ENCODE peak calls at places on chromosomes 12 and 14, in seven cellular contexts. O is HepG2; B is stomach; E is right lobe of liver; K is CD4-positive, alpha-beta T cell; Y is HFF-Myc; D is psoas muscle. R is an unnamed sample.
A peak's percentile ranks its signal among the peaks of the same experiment; 100 is the strongest.

GRCh38 chr14:71135911-71136310 is 228.7 kb downstream of the PCNX1 start:
- DNase-seq in O (no peak), B (no peak), E (no peak), K (no peak), Y (no peak), D (no peak), R (no peak)

GRCh38 chr12:62785941-62786559 is 148.9 kb downstream of the PPM1H start:
- DNase-seq in O (no peak), B (no peak), E (no peak), K (no peak), Y (peak; percentile 81), D (peak; percentile 60), R (no peak)

GRCh38 chr12:87828384-87828973 is 200.7 kb downstream of the C12orf50 start:
- DNase-seq in O (no peak), B (no peak), E (no peak), K (no peak), Y (no peak), D (no peak), R (no peak)

GRCh38 chr14:86505808-86506207 is 975.9 kb downstream of the FLRT2 start:
- DNase-seq in O (no peak), B (no peak), E (no peak), K (no peak), Y (no peak), D (no peak), R (no peak)

GRCh38 chr14:69363055-69363454 is 35.0 kb downstream of the ERH start:
- DNase-seq in O (peak; percentile 6), B (no peak), E (no peak), K (no peak), Y (no peak), D (peak; percentile 66), R (no peak)

GRCh38 chr14:44135972-44136371 is 371.1 kb downstream of the FSCB start:
- DNase-seq in O (no peak), B (no peak), E (no peak), K (no peak), Y (no peak), D (no peak), R (no peak)

GRCh38 chr14:35320472-35320871 is 28.3 kb downstream of the PSMA6 start:
- DNase-seq in O (no peak), B (no peak), E (no peak), K (no peak), Y (no peak), D (no peak), R (no peak)

GRCh38 chr14:102437997-102438922 is 71.3 kb downstream of the ANKRD9 start:
- DNase-seq in O (peak; percentile 59), B (peak; percentile 89), E (peak; percentile 85), K (peak; percentile 48), Y (peak; percentile 32), D (peak; percentile 94), R (peak; percentile 85)

GRCh38 chr14:22814945-22815713 is at the start of gene SLC7A7:
- DNase-seq in O (no peak), B (no peak), E (no peak), K (no peak), Y (no peak), D (no peak), R (no peak)

GRCh38 chr14:99137001-99137700 is 134.8 kb downstream of the BCL11B start:
- DNase-seq in O (no peak), B (peak; percentile 19), E (peak; percentile 31), K (no peak), Y (no peak), D (no peak), R (no peak)

GRCh38 chr12:22255097-22255496 is 79.4 kb downstream of the ST8SIA1 start:
- DNase-seq in O (no peak), B (no peak), E (no peak), K (no peak), Y (no peak), D (no peak), R (no peak)

GRCh38 chr14:95033851-95034622 is 123.3 kb downstream of the DICER1 start:
- DNase-seq in O (no peak), B (peak; percentile 22), E (no peak), K (no peak), Y (no peak), D (no peak), R (no peak)

GRCh38 chr12:95784886-95785285 is 5.7 kb downstream of the NTN4 start:
- DNase-seq in O (no peak), B (no peak), E (no peak), K (no peak), Y (no peak), D (no peak), R (no peak)

GRCh38 chr12:45051490-45052105 is 699 bp upstream of the DBX2 start:
- DNase-seq in O (no peak), B (no peak), E (no peak), K (no peak), Y (peak; percentile 16), D (no peak), R (no peak)

GRCh38 chr12:69898236-69898635 is 73.2 kb downstream of the MYRFL start:
- DNase-seq in O (no peak), B (no peak), E (no peak), K (no peak), Y (no peak), D (no peak), R (no peak)

GRCh38 chr12:7269273-7269672 is 34.6 kb upstream of the ACSM4 start:
- DNase-seq in O (no peak), B (no peak), E (no peak), K (no peak), Y (no peak), D (no peak), R (no peak)

GRCh38 chr12:6224550-6224949 is 24.4 kb downstream of the CD9 start:
- DNase-seq in O (no peak), B (no peak), E (no peak), K (no peak), Y (no peak), D (peak; percentile 76), R (no peak)

GRCh38 chr12:41899577-41899976 is 245.1 kb downstream of the GXYLT1 start:
- DNase-seq in O (no peak), B (no peak), E (no peak), K (no peak), Y (no peak), D (no peak), R (no peak)

GRCh38 chr14:71466942-71467341 is 465.3 kb upstream of the RGS6 start:
- DNase-seq in O (no peak), B (no peak), E (no peak), K (no peak), Y (no peak), D (no peak), R (no peak)

GRCh38 chr12:92297932-92298681 is 152.5 kb upstream of the BTG1 start:
- DNase-seq in O (no peak), B (no peak), E (no peak), K (no peak), Y (no peak), D (no peak), R (peak; percentile 44)

GRCh38 chr14:20632448-20632830 is 9.1 kb downstream of the OR6S1 start:
- DNase-seq in O (no peak), B (no peak), E (no peak), K (no peak), Y (no peak), D (no peak), R (no peak)

GRCh38 chr12:256225-256624 is 6.4 kb downstream of the SLC6A13 start:
- DNase-seq in O (no peak), B (no peak), E (no peak), K (no peak), Y (no peak), D (no peak), R (no peak)

GRCh38 chr12:3135522-3136461 is 58.6 kb downstream of the TSPAN9 start:
- DNase-seq in O (peak; percentile 73), B (no peak), E (no peak), K (peak; percentile 25), Y (peak; percentile 72), D (no peak), R (peak; percentile 85)

GRCh38 chr12:52975820-52976573 is 27.1 kb downstream of the KRT18 start:
- DNase-seq in O (peak; percentile 68), B (peak; percentile 66), E (peak; percentile 50), K (no peak), Y (no peak), D (no peak), R (no peak)
- TF ChIP-seq CTCF in O (peak; percentile 98), B (no peak), E (peak; percentile 22), K (no peak), Y (peak; percentile 36), D (no peak), R (no peak)

GRCh38 chr12:116959845-116960514 is 49.2 kb downstream of the FBXW8 start:
- DNase-seq in O (no peak), B (no peak), E (no peak), K (no peak), Y (no peak), D (no peak), R (peak; percentile 66)

GRCh38 chr12:116959198-116959460 is 48.4 kb downstream of the FBXW8 start:
- DNase-seq in O (no peak), B (no peak), E (no peak), K (no peak), Y (no peak), D (no peak), R (no peak)

GRCh38 chr12:116954700-116955381 is 44.1 kb downstream of the FBXW8 start:
- DNase-seq in O (no peak), B (peak; percentile 74), E (peak; percentile 69), K (no peak), Y (no peak), D (no peak), R (no peak)

GRCh38 chr12:116958402-116959197 is 47.9 kb downstream of the FBXW8 start:
- DNase-seq in O (no peak), B (no peak), E (no peak), K (no peak), Y (no peak), D (no peak), R (no peak)

DNA sequence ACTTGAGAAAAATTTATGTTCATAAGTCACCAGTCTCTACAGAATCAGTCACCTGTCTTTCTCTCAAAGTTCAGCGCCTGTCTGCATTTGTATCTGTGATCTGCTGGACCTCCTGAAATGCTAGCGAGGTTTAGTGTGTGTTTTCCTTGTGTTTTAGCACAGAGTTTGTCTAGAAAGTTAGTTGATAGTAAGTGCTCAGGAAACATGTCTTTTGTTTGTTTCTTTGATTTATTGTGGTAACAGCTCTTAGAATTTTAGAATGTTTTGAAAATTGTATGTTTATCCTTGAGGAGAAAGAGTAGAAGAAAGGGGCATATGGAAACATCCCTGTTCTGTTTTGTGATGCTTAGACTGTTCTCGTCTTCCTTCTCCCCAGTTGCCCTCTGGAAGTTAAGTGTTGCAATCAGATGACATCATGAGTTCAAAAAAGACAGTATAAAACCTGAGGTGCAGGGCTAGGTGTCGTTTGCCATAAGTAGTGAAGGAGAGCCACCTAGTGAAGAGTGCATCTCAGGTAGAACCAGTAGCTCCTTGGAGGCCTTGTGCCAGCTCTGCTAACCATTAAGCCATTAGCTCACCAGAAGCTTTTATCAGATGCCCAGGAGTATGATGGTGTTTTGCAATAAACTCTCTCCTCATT is 44.8 kb downstream of the FBXW8 start:
- DNase-seq in O (peak; percentile 28), B (peak; percentile 83), E (no peak), K (no peak), Y (no peak), D (no peak), R (no peak)
- TF ChIP-seq CTCF in O (peak; percentile 39), B (no peak), E (no peak), K (no peak), Y (no peak), D (peak; percentile 33), R (no peak)

GRCh38 chr14:51653096-51653814 is 1.5 kb downstream of the FRMD6 start:
- DNase-seq in O (no peak), B (no peak), E (no peak), K (no peak), Y (no peak), D (no peak), R (no peak)
- TF ChIP-seq CTCF in O (no peak), B (no peak), E (peak; percentile 25), K (no peak), Y (no peak), D (no peak), R (no peak)

GRCh38 chr12:121132601-121133481 is at the start of gene P2RX7:
- DNase-seq in O (no peak), B (peak; percentile 70), E (peak; percentile 91), K (no peak), Y (peak; percentile 51), D (peak; percentile 80), R (peak; percentile 41)
- TF ChIP-seq CTCF in O (peak; percentile 25), B (no peak), E (no peak), K (no peak), Y (no peak), D (no peak), R (no peak)

R was measured in GM20000.